ENCODE peak calls at places on chromosomes 1 and 21, in seven cellular contexts. D, K, P, F, E, S and H are unnamed samples.

GRCh38 chr1:186535388-186536133 is 74.6 kb upstream of the PDC start:
- DNase-seq in D (no peak), K (peak), P (no peak), F (peak), E (no peak), S (no peak), H (peak)

GRCh38 chr1:244466724-244467123 is 5.7 kb downstream of the CATSPERE start:
- DNase-seq in D (no peak), K (no peak), P (no peak), F (no peak), E (no peak), S (no peak), H (no peak)

GRCh38 chr1:221069956-221070355 is 190.7 kb downstream of the HLX start:
- DNase-seq in D (no peak), K (no peak), P (no peak), F (no peak), E (no peak), S (no peak), H (no peak)

GRCh38 chr1:1281533-1282321 is 1.5 kb downstream of the SCNN1D start:
- DNase-seq in D (peak), K (peak), P (peak), F (peak), E (peak), S (no peak), H (peak)

GRCh38 chr21:32332463-32332951 is 33.9 kb downstream of the MRAP start:
- DNase-seq in D (no peak), K (no peak), P (no peak), F (no peak), E (no peak), S (no peak), H (no peak)

GRCh38 chr21:18477059-18477458 is 73.5 kb upstream of the TMPRSS15 start:
- DNase-seq in D (no peak), K (no peak), P (no peak), F (no peak), E (no peak), S (no peak), H (no peak)

GRCh38 chr1:43043695-43044094 is 85.0 kb upstream of the SLC2A1 start:
- DNase-seq in D (no peak), K (peak), P (no peak), F (no peak), E (no peak), S (no peak), H (no peak)

GRCh38 chr1:39965051-39965450 is 10.1 kb downstream of the MFSD2A start:
- DNase-seq in D (no peak), K (no peak), P (no peak), F (no peak), E (no peak), S (no peak), H (no peak)

GRCh38 chr1:43719063-43719462 is 11.7 kb downstream of the ST3GAL3 start:
- DNase-seq in D (no peak), K (peak), P (no peak), F (no peak), E (no peak), S (no peak), H (peak)

GRCh38 chr1:37595440-37596181 is at the start of gene GNL2:
- DNase-seq in D (peak), K (peak), P (peak), F (peak), E (peak), S (peak), H (peak)

GRCh38 chr1:48582408-48582807 is 110.4 kb upstream of the SPATA6 start:
- DNase-seq in D (no peak), K (no peak), P (no peak), F (no peak), E (no peak), S (no peak), H (no peak)

GRCh38 chr1:20696397-20697333 is 21.1 kb downstream of the KIF17 start:
- DNase-seq in D (peak), K (peak), P (peak), F (peak), E (peak), S (peak), H (peak)
- H3K27ac ChIP-seq in D (peak), K (peak), P (peak), F (peak), E (peak), S (peak), H (peak)

GRCh38 chr1:207904377-207904902 is 6.5 kb downstream of the CD34 start:
- DNase-seq in D (no peak), K (no peak), P (no peak), F (no peak), E (no peak), S (no peak), H (no peak)

GRCh38 chr1:207903767-207904166 is 7.2 kb downstream of the CD34 start:
- DNase-seq in D (no peak), K (peak), P (no peak), F (no peak), E (no peak), S (no peak), H (no peak)

GRCh38 chr1:207903053-207903452 is 7.9 kb downstream of the CD34 start:
- DNase-seq in D (no peak), K (no peak), P (no peak), F (no peak), E (no peak), S (no peak), H (no peak)

GRCh38 chr1:207901041-207901653 is 9.8 kb downstream of the CD34 start:
- DNase-seq in D (no peak), K (no peak), P (no peak), F (no peak), E (no peak), S (no peak), H (no peak)

DNA sequence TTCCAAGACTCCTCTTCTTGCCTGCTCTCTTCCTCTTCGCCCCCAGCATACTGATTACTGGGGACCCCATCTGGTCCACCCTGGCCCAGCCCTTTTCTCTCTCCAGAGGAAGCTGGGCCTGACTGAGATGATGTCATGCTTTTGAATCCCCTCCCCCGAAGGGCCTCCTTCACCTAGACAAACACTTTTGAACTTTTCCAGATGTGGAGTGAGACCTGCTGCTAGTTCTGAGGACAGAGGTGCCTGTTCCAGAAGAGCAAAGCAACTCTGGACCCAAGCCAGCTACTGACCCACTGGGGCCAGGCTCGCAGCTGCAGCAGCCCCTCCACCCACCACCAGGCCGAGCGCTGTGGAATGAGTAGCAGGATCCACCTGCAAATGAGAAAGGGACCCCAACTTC is 8.4 kb downstream of the CD34 start:
- DNase-seq in D (no peak), K (no peak), P (no peak), F (no peak), E (no peak), S (no peak), H (no peak)
- H3K27ac ChIP-seq in D (peak), K (no peak), P (no peak), F (no peak), E (no peak), S (no peak), H (no peak)

GRCh38 chr21:26845750-26846035 is 484 bp upstream of the ADAMTS1 start:
- DNase-seq in D (no peak), K (no peak), P (no peak), F (no peak), E (no peak), S (no peak), H (peak)
- H3K27ac ChIP-seq in D (peak), K (peak), P (peak), F (no peak), E (peak), S (no peak), H (peak)

GRCh38 chr1:200376521-200376920 is 33.3 kb downstream of the ZNF281 start:
- DNase-seq in D (no peak), K (peak), P (no peak), F (no peak), E (no peak), S (no peak), H (no peak)

GRCh38 chr1:200372885-200373181 is 37.0 kb downstream of the ZNF281 start:
- DNase-seq in D (no peak), K (no peak), P (no peak), F (no peak), E (no peak), S (no peak), H (no peak)

GRCh38 chr1:200372095-200372884 is 37.5 kb downstream of the ZNF281 start:
- DNase-seq in D (no peak), K (peak), P (no peak), F (peak), E (no peak), S (peak), H (peak)

GRCh38 chr1:200374569-200375312 is 35.1 kb downstream of the ZNF281 start:
- DNase-seq in D (no peak), K (peak), P (no peak), F (no peak), E (no peak), S (peak), H (no peak)

DNA sequence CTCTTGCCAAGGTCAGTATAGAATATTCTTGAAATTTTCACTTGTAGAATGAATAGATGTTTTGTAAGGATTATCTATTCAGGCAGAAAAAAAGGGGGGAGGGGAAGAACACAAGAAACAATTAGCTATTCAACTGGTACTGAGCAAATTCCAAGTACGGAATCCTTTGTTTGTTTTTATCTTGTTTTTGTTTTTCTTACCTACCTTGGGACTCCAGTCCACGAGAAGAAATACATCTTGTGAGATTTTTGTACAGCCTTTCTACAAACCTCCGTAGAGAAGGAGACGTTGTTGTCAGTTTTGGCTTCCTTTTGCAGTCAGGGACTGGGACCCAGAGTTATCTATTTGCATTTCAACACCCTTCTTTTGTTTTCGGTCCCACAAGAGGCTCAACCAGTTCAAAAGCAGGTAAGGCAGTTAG is 36.0 kb downstream of the ZNF281 start:
- DNase-seq in D (no peak), K (no peak), P (no peak), F (no peak), E (no peak), S (peak), H (no peak)
- H3K27ac ChIP-seq in D (no peak), K (peak), P (no peak), F (peak), E (peak), S (peak), H (no peak)

GRCh38 chr1:9710037-9710436 is 58.5 kb downstream of the PIK3CD start:
- DNase-seq in D (no peak), K (no peak), P (no peak), F (no peak), E (no peak), S (no peak), H (no peak)

GRCh38 chr1:9716404-9717192 is 65.1 kb downstream of the PIK3CD start:
- DNase-seq in D (no peak), K (no peak), P (peak), F (no peak), E (no peak), S (no peak), H (peak)

GRCh38 chr1:9714257-9714718 is 62.8 kb downstream of the PIK3CD start:
- DNase-seq in D (no peak), K (no peak), P (peak), F (no peak), E (no peak), S (peak), H (no peak)

GRCh38 chr1:9715536-9716226 is 64.2 kb downstream of the PIK3CD start:
- DNase-seq in D (no peak), K (no peak), P (peak), F (no peak), E (no peak), S (no peak), H (no peak)

DNA sequence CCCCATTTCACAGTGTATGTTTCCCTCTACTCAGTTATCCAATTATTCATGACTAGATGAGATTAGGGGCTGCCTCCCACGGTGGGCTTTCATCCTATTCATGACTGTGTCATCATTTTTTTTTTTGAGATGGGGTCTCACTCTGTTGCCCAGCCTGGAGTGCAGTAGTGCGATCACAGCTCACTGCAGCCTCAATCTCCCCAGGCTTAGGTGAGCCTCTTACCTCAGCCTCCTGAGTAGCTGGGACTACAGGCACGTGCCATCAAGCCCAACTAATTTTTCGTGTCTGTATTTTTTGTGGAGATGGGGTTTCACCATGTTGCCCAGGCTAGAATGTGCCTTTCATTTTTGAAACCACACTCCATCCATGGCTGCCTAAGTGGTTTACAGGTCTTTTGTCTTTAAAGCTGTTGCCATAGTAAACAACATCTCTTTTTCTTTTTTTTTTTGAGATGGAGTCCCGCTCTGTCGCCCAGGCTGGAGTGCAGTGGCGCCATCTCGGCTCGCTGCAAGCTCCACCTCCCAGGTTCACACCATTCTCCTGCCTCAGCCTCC is 60.0 kb downstream of the PIK3CD start:
- DNase-seq in D (no peak), K (no peak), P (no peak), F (no peak), E (no peak), S (no peak), H (no peak)
- H3K27ac ChIP-seq in D (no peak), K (no peak), P (no peak), F (no peak), E (no peak), S (no peak), H (no peak)

DNA sequence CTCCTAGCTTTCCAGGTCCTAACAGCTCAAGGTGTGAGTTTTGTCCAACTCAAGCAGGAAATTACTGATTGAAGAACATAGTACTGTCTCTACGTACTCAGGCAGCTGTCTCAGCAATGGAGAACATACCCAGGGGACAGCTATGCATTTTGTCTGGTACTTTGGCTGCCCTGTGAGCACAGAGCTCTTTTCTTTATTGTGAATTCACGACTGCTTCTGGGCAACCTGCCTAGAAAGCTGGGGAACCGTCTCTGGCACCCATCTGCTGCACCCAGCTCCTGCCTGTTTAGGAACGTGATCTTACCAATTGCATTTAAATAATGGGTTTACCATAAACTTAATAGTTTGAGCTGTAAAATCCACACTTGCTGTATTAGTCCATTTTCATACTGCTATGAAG is 258.1 kb downstream of the HHAT start:
- DNase-seq in D (no peak), K (no peak), P (no peak), F (no peak), E (no peak), S (no peak), H (no peak)
- H3K27ac ChIP-seq in D (no peak), K (no peak), P (no peak), F (peak), E (no peak), S (no peak), H (no peak)

DNA sequence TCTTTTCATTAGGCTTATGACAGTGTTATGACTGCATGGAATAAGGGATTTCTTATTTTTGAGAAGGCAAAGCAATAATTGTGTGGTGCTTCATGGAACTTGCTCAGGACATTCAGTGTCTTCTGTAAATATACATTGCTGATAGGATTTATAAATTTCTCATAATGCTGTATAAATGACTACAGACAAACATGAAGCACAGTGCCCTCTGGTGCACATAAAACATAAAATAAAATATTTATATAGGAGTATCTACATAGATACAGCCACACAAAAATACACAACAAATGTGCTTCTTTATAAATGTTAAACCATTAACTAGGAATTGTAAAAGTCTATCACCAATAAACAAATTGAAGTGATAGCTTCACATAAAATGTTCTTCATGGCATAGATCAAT is 24.1 kb downstream of the BRINP3 start:
- DNase-seq in D (no peak), K (peak), P (no peak), F (no peak), E (no peak), S (no peak), H (no peak)
- H3K27ac ChIP-seq in D (no peak), K (no peak), P (no peak), F (no peak), E (no peak), S (no peak), H (no peak)

DNA sequence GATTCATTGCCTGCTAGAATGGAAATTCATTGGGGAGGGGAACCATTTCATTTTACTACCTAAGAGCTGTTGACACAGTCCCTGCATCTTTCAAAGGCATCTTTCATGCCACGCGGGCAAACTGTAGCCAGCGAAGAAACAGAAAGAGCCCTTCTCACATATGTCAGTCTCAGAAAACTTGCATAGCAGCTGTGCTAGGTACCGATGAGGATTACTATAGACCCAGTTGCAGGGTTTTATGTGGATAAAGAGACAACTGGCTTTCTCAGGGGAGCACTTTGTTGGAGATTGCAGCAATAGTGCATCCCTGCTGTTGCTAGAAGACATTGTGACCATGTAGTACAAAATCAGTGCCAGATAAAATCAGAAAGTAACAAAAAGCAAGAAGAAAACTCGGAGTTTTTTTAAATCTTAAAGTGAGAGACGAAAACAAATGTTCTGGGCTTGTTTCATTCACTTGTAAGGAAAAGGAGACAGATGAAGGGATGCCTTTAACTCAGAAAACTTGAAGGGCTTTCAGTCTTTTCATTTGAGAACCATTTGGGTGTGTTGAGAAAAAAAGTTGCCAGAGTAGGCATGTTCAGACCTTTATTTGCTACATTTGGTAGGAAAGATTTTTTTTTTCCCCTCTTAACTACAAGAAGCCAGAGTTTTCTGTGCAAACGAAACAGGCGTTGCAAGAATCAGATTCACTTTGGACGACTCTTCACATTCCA is 804.1 kb downstream of the USP25 start:
- DNase-seq in D (no peak), K (peak), P (no peak), F (no peak), E (no peak), S (no peak), H (no peak)
- H3K27ac ChIP-seq in D (peak), K (peak), P (peak), F (peak), E (peak), S (no peak), H (peak)